ENCODE peak calls at places on chromosomes 3 and 15, in six cellular contexts. R is A549, A is GM23248, V is HCT116, X is hepatocyte, N is neural progenitor cell. Q is an unnamed sample. For H3K4me1, the result is how much of the 10 kb centered on the place peaks cover.

GRCh38 chr3:12966847-12967750 is 106.1 kb downstream of the IQSEC1 start:
- DNase-seq in V (no peak), N (no peak), A (peak), X (peak), R (no peak), Q (peak)

GRCh38 chr3:52829906-52830463 is 487 bp downstream of the ITIH4 start:
- DNase-seq in R (no peak), N (no peak), X (no peak), A (no peak), V (no peak), Q (no peak)

GRCh38 chr3:129605593-129606521 is 619 bp downstream of the PLXND1 start:
- DNase-seq in R (peak), V (no peak), X (peak), A (peak), N (peak), Q (peak)

GRCh38 chr3:99817047-99817436 is 620 bp upstream of the CMSS1 start:
- DNase-seq in R (no peak), V (no peak), A (peak), N (peak), X (no peak), Q (no peak)

GRCh38 chr3:58009026-58009748 is 965 bp downstream of the FLNB start:
- DNase-seq in X (peak), N (peak), R (no peak), V (no peak), A (peak), Q (no peak)

GRCh38 chr3:181711325-181712135 is at the start of gene SOX2:
- DNase-seq in A (peak), V (peak), R (peak), X (peak), N (peak), Q (peak)

GRCh38 chr3:65268411-65268810 is 580.6 kb upstream of the ADAMTS9 start:
- DNase-seq in A (no peak), N (no peak), R (no peak), V (no peak), X (no peak), Q (no peak)

GRCh38 chr3:127959873-127960272 is 44.8 kb downstream of the KBTBD12 start:
- DNase-seq in A (peak), R (peak), X (peak), V (no peak), N (peak), Q (peak)

GRCh38 chr15:38424101-38424552 is 29.8 kb upstream of the FAM98B start:
- DNase-seq in A (no peak), X (no peak), R (no peak), V (no peak), N (no peak), Q (no peak)

GRCh38 chr15:94008101-94009080 is 223.0 kb upstream of the MCTP2 start:
- DNase-seq in R (no peak), A (no peak), N (no peak), X (no peak), V (no peak), Q (no peak)

GRCh38 chr3:98577178-98577895 is 16.1 kb downstream of the CPOX start:
- DNase-seq in A (peak), V (no peak), X (no peak), R (no peak), N (no peak), Q (peak)

GRCh38 chr3:162491957-162492356 is 995.3 kb downstream of the OTOL1 start:
- DNase-seq in N (no peak), A (peak), V (no peak), X (no peak), R (peak), Q (peak)

GRCh38 chr3:31132132-31132769 is 237.8 kb upstream of the GADL1 start:
- DNase-seq in X (peak), R (peak), V (peak), A (peak), N (peak), Q (peak)

GRCh38 chr15:74573987-74574386 is 33.0 kb downstream of the ARID3B start:
- DNase-seq in A (peak), N (no peak), X (no peak), V (no peak), R (no peak), Q (peak)

GRCh38 chr3:15271030-15271429 is 61.4 kb downstream of the SH3BP5 start:
- DNase-seq in X (no peak), V (no peak), R (no peak), N (no peak), A (no peak), Q (no peak)

GRCh38 chr15:39429898-39430357 is 151.0 kb upstream of the THBS1 start:
- DNase-seq in N (no peak), A (peak), X (peak), R (peak), V (no peak), Q (peak)

GRCh38 chr3:16543242-16543864 is 29.9 kb upstream of the RFTN1 start:
- DNase-seq in X (no peak), V (no peak), N (no peak), R (no peak), A (no peak), Q (no peak)

GRCh38 chr3:115832265-115832664 is 209.0 kb downstream of the GAP43 start:
- DNase-seq in R (no peak), X (no peak), V (no peak), N (peak), A (no peak), Q (no peak)

GRCh38 chr3:15367059-15367458 is 34.7 kb upstream of the SH3BP5 start:
- DNase-seq in R (no peak), V (no peak), A (peak), X (no peak), N (no peak), Q (peak)

GRCh38 chr3:39272191-39272590 is 7.6 kb downstream of the CX3CR1 start:
- DNase-seq in R (no peak), N (no peak), X (no peak), A (no peak), V (no peak), Q (no peak)
- H3K4me3 ChIP-seq in R (no peak), N (no peak), X (no peak), A (no peak), V (no peak), Q (no peak)

GRCh38 chr15:41930221-41930866 is 36.5 kb upstream of the SPTBN5 start:
- DNase-seq in V (peak), R (peak), A (peak), N (no peak), X (peak), Q (peak)
- H3K4me1 ChIP-seq in V (half or more), R (half or more), A (under half), N (under half), X (half or more), Q (under half)

GRCh38 chr15:47439870-47440155 is 277.5 kb upstream of the SEMA6D start:
- DNase-seq in R (no peak), V (no peak), N (no peak), A (no peak), X (no peak), Q (peak)
- H3K4me2 ChIP-seq in R (no peak), V (no peak), N (no peak), A (no peak), X (no peak), Q (peak)

GRCh38 chr15:71755092-71755491 is 55.3 kb upstream of the NR2E3 start:
- DNase-seq in A (no peak), R (no peak), N (no peak), V (no peak), X (no peak), Q (no peak)
- H3K4me3 ChIP-seq in A (no peak), R (no peak), N (no peak), V (no peak), X (no peak), Q (no peak)

GRCh38 chr15:68289621-68290352 is 12.2 kb downstream of the FEM1B start:
- DNase-seq in V (no peak), X (no peak), N (no peak), A (no peak), R (no peak), Q (no peak)

GRCh38 chr15:68290715-68291114 is 13.2 kb downstream of the FEM1B start:
- DNase-seq in X (no peak), R (no peak), N (no peak), V (no peak), A (no peak), Q (no peak)

GRCh38 chr15:68295430-68295829 is 17.9 kb downstream of the FEM1B start:
- DNase-seq in V (no peak), R (no peak), N (no peak), X (no peak), A (no peak), Q (no peak)

GRCh38 chr15:68292157-68292781 is 14.7 kb downstream of the FEM1B start:
- DNase-seq in V (no peak), N (no peak), X (no peak), A (no peak), R (no peak), Q (no peak)

GRCh38 chr15:68292967-68293366 is 15.4 kb downstream of the FEM1B start:
- DNase-seq in V (no peak), R (no peak), N (no peak), X (no peak), A (no peak), Q (no peak)
- H3K4me1 ChIP-seq in V (under half), R (under half), N (under half), X (under half), A (under half), Q (under half)

DNA sequence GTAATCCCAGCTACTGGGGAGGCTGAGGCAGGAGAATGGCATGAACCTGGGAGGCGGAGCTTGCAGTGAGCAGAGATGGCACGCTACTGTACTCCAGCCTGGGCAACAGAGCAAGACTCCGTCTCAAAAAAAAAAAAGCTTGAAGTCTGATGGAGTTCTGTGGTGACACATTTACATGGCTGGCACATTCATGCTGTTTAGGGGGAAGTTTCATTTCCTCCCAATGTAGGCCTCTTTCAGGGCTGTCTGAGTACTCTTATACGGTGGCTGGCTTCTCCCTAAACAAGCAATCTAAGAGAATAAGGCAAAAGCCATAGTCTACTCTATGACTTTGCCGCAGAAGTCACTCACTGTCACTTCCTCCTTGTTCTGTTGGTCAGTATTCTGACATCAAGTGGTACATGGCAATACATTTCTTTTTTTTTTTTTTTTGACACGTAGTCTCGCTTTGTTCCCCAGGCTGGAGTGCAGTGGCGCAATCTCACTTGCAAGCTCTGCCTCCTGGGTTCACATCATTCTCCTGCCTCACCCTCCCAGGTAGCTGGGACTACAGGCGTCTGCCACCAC is 41.2 kb downstream of the OIP5 start:
- DNase-seq in N (no peak), A (no peak), R (no peak), V (no peak), X (no peak), Q (no peak)
- H3K4me2 ChIP-seq in N (no peak), A (no peak), R (no peak), V (no peak), X (no peak), Q (no peak)

DNA sequence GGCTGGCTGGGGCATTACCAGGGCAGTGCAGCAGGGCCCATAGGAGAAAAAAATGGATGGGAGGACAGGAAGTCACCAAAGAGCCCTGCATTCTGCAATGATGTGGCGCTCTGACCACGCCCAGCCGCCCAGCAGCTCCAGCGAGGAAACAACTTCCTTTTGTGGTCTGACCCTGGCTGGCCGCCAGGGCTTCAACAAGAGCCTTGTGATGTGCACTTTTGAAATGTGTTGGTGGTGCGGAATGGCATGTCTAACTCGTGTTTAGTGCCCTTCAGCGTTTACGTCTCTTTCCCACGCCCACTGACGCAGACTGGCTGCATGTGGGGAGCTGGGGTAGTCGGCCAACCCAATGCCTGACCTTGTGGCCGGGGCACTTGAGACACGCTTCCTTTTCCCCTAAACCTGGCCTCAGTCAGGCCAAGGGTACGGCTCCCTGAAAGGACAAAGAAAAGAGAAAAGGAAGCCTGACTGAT is 81.9 kb upstream of the CTNNB1 start:
- DNase-seq in N (peak), X (peak), R (peak), A (peak), V (peak), Q (peak)
- H3K4me3 ChIP-seq in N (no peak), X (no peak), R (no peak), A (no peak), V (peak), Q (no peak)

GRCh38 chr3:9397331-9397910 is at the start of gene SETD5:
- DNase-seq in N (peak), X (peak), V (peak), A (peak), R (peak), Q (peak)
- H3K4me1 ChIP-seq in N (under half), X (half or more), V (half or more), A (half or more), R (half or more), Q (under half)

GRCh38 chr15:50857763-50858162 is 50.7 kb upstream of the AP4E1 start:
- DNase-seq in R (no peak), V (no peak), X (peak), N (no peak), A (no peak), Q (no peak)
- H3K4me2 ChIP-seq in R (peak), V (no peak), X (peak), N (no peak), A (no peak), Q (no peak)

DNA sequence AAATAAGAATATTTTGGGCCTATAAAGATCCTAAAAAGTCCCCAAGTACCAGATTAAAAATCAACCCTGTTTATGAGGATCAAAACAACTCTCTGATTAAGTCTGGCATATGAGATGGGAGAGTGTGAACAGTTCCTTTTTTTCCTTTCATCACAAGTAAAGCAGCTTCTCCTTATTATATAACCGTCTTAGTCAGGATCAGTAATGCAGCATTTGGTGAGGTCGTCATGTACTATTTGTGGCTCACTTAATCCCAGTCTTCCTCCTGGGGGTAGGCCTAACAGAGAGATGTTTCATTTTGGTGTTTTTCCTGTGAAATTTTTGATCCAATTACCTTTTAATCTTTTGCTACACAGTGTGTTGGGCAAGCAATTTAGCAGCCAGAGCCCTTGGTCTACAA is 333.1 kb upstream of the KCNMB2 start:
- DNase-seq in N (no peak), X (no peak), V (no peak), R (no peak), A (peak), Q (peak)
- H3K4me3 ChIP-seq in N (no peak), X (no peak), V (no peak), R (no peak), A (no peak), Q (no peak)

Q was measured in fibroblast of lung.